ENCODE peak calls at places on chromosome 14, in five cellular contexts. U is germinal center, Z is HepG2, F is RWPE1, E is ovary. X is an unnamed sample.

GRCh38 chr14:59342516-59343484 is 122.4 kb downstream of the GPR135 start:
- DNase-seq in U (no peak), Z (no peak), F (no peak), E (no peak), X (no peak)

GRCh38 chr14:68819260-68819691 is 26.4 kb upstream of the ZFP36L1 start:
- DNase-seq in U (no peak), Z (no peak), F (peak; percentile 86), E (peak; percentile 57), X (no peak)

GRCh38 chr14:57714487-57714899 is 151.4 kb downstream of the SLC35F4 start:
- DNase-seq in U (no peak), Z (no peak), F (no peak), E (no peak), X (no peak)

GRCh38 chr14:105316563-105316941 is 2.0 kb downstream of the PACS2 start:
- DNase-seq in U (no peak), Z (no peak), F (no peak), E (no peak), X (no peak)

GRCh38 chr14:93146119-93146518 is 30.4 kb upstream of the ITPK1 start:
- DNase-seq in U (no peak), Z (no peak), F (no peak), E (no peak), X (no peak)

GRCh38 chr14:55316528-55316927 is 45.3 kb downstream of the FBXO34 start:
- DNase-seq in U (no peak), Z (no peak), F (no peak), E (no peak), X (no peak)

GRCh38 chr14:55297611-55298323 is 26.5 kb downstream of the FBXO34 start:
- DNase-seq in U (peak; percentile 7), Z (peak; percentile 10), F (peak; percentile 40), E (no peak), X (peak; percentile 19)

GRCh38 chr14:42000450-42000849 is 393.8 kb downstream of the LRFN5 start:
- DNase-seq in U (no peak), Z (no peak), F (no peak), E (no peak), X (no peak)

GRCh38 chr14:22561661-22562579 is 27.1 kb downstream of the DAD1 start:
- DNase-seq in U (no peak), Z (peak; percentile 60), F (no peak), E (no peak), X (peak; percentile 55)

GRCh38 chr14:75452324-75452723 is 24.5 kb downstream of the JDP2 start:
- DNase-seq in U (no peak), Z (no peak), F (no peak), E (peak; percentile 38), X (no peak)

GRCh38 chr14:96592591-96593388 is 90.6 kb downstream of the PAPOLA start:
- DNase-seq in U (peak; percentile 89), Z (peak; percentile 10), F (peak; percentile 80), E (no peak), X (no peak)

GRCh38 chr14:21044106-21044618 is 2.0 kb downstream of the RNASE7 start:
- DNase-seq in U (no peak), Z (peak; percentile 78), F (no peak), E (no peak), X (no peak)

GRCh38 chr14:94748667-94749347 is 21.1 kb downstream of the GSC start:
- DNase-seq in U (peak; percentile 30), Z (peak; percentile 21), F (peak; percentile 50), E (no peak), X (peak; percentile 46)

GRCh38 chr14:34205799-34206198 is 254.9 kb upstream of the EGLN3 start:
- DNase-seq in U (no peak), Z (no peak), F (no peak), E (no peak), X (no peak)

GRCh38 chr14:69900603-69901002 is 21.4 kb downstream of the SMOC1 start:
- DNase-seq in U (no peak), Z (no peak), F (no peak), E (no peak), X (no peak)

GRCh38 chr14:54919330-54919729 is 16.7 kb upstream of the GCH1 start:
- DNase-seq in U (no peak), Z (no peak), F (no peak), E (no peak), X (no peak)

GRCh38 chr14:99603471-99603933 is 505 bp downstream of the CCDC85C start:
- DNase-seq in U (no peak), Z (no peak), F (no peak), E (peak; percentile 30), X (peak; percentile 61)

GRCh38 chr14:60736494-60736893 is 1.9 kb downstream of the MNAT1 start:
- DNase-seq in U (no peak), Z (peak; percentile 71), F (no peak), E (no peak), X (no peak)